ENCODE peak calls at places on chromosomes 1 and 21, in nine cellular contexts. C, W, M, U, J, I, S, Y and Z are unnamed samples. For H3K4me1, the result is how much of the 10 kb centered on the place peaks cover.

GRCh38 chr1:183304466-183305122 is 113.6 kb downstream of the NMNAT2 start:
- DNase-seq in C (no peak), W (no peak), M (no peak), U (peak), J (no peak), I (no peak), S (no peak), Y (peak), Z (no peak)

GRCh38 chr1:211420845-211421454 is 71.0 kb downstream of the RD3 start:
- DNase-seq in C (no peak), W (no peak), M (no peak), U (no peak), J (no peak), I (no peak), S (no peak), Y (no peak), Z (no peak)

GRCh38 chr1:38549191-38549590 is 310.4 kb downstream of the RRAGC start:
- DNase-seq in C (no peak), W (no peak), M (no peak), U (no peak), J (no peak), I (no peak), S (no peak), Y (no peak), Z (no peak)

GRCh38 chr1:43783671-43784205 is 76.4 kb downstream of the ST3GAL3 start:
- DNase-seq in C (peak), W (no peak), M (peak), U (peak), J (no peak), I (no peak), S (no peak), Y (no peak), Z (no peak)

GRCh38 chr1:21322681-21323016 is 32.4 kb upstream of the ECE1 start:
- DNase-seq in C (no peak), W (no peak), M (no peak), U (no peak), J (no peak), I (no peak), S (no peak), Y (no peak), Z (no peak)

GRCh38 chr21:45511007-45511406 is 31.2 kb downstream of the SLC19A1 start:
- DNase-seq in C (no peak), W (no peak), M (no peak), U (no peak), J (no peak), I (peak), S (peak), Y (no peak), Z (no peak)

GRCh38 chr1:42152907-42153597 is at the start of gene GUCA2B:
- DNase-seq in C (no peak), W (no peak), M (no peak), U (no peak), J (no peak), I (no peak), S (no peak), Y (no peak), Z (no peak)

GRCh38 chr1:44060830-44061267 is 29.6 kb upstream of the SLC6A9 start:
- DNase-seq in C (no peak), W (no peak), M (no peak), U (no peak), J (no peak), I (no peak), S (no peak), Y (no peak), Z (no peak)

GRCh38 chr1:226982451-226983177 is 42.5 kb downstream of the COQ8A start:
- DNase-seq in C (no peak), W (no peak), M (no peak), U (no peak), J (no peak), I (no peak), S (no peak), Y (no peak), Z (no peak)

GRCh38 chr1:162279099-162279498 is 97.6 kb downstream of the SPATA46 start:
- DNase-seq in C (no peak), W (no peak), M (no peak), U (no peak), J (no peak), I (no peak), S (no peak), Y (peak), Z (no peak)

GRCh38 chr1:55893155-55893554 is 678.0 kb upstream of the USP24 start:
- DNase-seq in C (no peak), W (no peak), M (peak), U (peak), J (no peak), I (no peak), S (no peak), Y (no peak), Z (no peak)

GRCh38 chr1:44733365-44733764 is 2.4 kb upstream of the RNU5D-1 start:
- DNase-seq in C (no peak), W (no peak), M (no peak), U (no peak), J (no peak), I (no peak), S (no peak), Y (peak), Z (no peak)

GRCh38 chr1:22447581-22448215 is 4.0 kb upstream of the ZBTB40 start:
- DNase-seq in C (no peak), W (no peak), M (peak), U (peak), J (no peak), I (no peak), S (no peak), Y (peak), Z (no peak)

GRCh38 chr1:31984419-31985347 is 29.0 kb upstream of the KHDRBS1 start:
- DNase-seq in C (no peak), W (no peak), M (no peak), U (no peak), J (no peak), I (no peak), S (no peak), Y (no peak), Z (peak)

GRCh38 chr1:56493826-56494225 is 85.5 kb downstream of the PLPP3 start:
- DNase-seq in C (no peak), W (no peak), M (no peak), U (no peak), J (no peak), I (no peak), S (no peak), Y (no peak), Z (no peak)

GRCh38 chr1:36846366-36846765 is 187.9 kb downstream of the GRIK3 start:
- DNase-seq in C (no peak), W (no peak), M (no peak), U (peak), J (no peak), I (no peak), S (no peak), Y (no peak), Z (no peak)

GRCh38 chr1:225998560-225999226 is 450 bp downstream of the SDE2 start:
- DNase-seq in C (no peak), W (no peak), M (peak), U (no peak), J (no peak), I (no peak), S (no peak), Y (no peak), Z (no peak)

GRCh38 chr1:20891091-20891490 is 104.0 kb upstream of the HP1BP3 start:
- DNase-seq in C (no peak), W (no peak), M (no peak), U (no peak), J (no peak), I (no peak), S (no peak), Y (no peak), Z (no peak)

DNA sequence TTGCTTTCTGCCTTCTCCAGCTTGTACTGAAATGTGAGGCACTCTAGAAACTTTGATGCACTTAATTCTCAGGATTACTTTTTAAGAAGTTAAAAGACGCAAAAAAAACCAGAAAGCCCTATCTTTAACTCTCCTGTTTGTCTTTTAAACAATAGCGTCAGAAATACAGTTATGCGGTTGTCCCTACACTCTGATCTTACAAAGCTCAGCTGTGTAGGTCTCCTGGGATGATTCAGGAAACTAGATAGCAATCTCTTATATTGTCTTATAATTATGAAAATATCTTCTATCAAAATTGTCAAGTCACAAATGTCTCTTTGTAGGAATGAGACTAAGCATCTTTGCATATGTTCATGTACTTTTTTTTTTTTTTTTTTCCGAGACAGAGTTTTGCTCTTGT is 26.9 kb upstream of the RCAN3 start:
- DNase-seq in C (no peak), W (no peak), M (no peak), U (no peak), J (peak), I (no peak), S (no peak), Y (no peak), Z (no peak)
- H3K27ac ChIP-seq in C (no peak), W (no peak), M (no peak), U (no peak), J (peak), I (no peak), S (no peak), Y (no peak), Z (no peak)

GRCh38 chr1:89724369-89725015 is 91.6 kb downstream of the LRRC8C start:
- DNase-seq in C (peak), W (no peak), M (no peak), U (no peak), J (no peak), I (no peak), S (no peak), Y (peak), Z (no peak)

GRCh38 chr1:89725016-89725380 is 92.1 kb downstream of the LRRC8C start:
- DNase-seq in C (peak), W (no peak), M (no peak), U (no peak), J (no peak), I (no peak), S (no peak), Y (no peak), Z (no peak)

GRCh38 chr1:89723144-89723543 is 90.2 kb downstream of the LRRC8C start:
- DNase-seq in C (no peak), W (no peak), M (no peak), U (no peak), J (no peak), I (no peak), S (no peak), Y (no peak), Z (no peak)

GRCh38 chr1:89725676-89726075 is 92.8 kb downstream of the LRRC8C start:
- DNase-seq in C (no peak), W (no peak), M (no peak), U (no peak), J (no peak), I (no peak), S (no peak), Y (no peak), Z (no peak)

DNA sequence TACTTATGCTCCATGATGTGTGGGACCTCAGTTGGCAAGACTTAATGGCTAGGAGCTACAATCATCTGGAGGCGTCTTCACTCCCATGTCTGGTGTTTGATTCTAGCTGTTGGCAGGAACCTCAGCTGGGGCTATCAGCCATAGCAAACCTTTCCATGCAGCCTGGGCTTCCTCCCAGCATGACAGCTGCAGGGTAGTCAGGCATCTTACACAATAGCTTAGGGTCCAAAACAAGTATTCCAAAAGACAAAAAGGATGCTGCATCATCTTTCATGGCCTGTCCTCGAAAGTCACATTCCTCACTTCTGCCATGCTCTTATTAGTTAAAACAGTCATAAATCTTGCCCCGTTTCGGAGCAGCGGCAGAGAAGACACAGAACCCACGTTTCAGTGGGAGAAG is 90.9 kb downstream of the LRRC8C start:
- DNase-seq in C (no peak), W (no peak), M (no peak), U (no peak), J (no peak), I (no peak), S (no peak), Y (peak), Z (no peak)
- H3K4me1 ChIP-seq in C (under half), W (half or more), M (under half), U (under half), J (under half), I (half or more), S (under half), Y (half or more), Z (half or more)

DNA sequence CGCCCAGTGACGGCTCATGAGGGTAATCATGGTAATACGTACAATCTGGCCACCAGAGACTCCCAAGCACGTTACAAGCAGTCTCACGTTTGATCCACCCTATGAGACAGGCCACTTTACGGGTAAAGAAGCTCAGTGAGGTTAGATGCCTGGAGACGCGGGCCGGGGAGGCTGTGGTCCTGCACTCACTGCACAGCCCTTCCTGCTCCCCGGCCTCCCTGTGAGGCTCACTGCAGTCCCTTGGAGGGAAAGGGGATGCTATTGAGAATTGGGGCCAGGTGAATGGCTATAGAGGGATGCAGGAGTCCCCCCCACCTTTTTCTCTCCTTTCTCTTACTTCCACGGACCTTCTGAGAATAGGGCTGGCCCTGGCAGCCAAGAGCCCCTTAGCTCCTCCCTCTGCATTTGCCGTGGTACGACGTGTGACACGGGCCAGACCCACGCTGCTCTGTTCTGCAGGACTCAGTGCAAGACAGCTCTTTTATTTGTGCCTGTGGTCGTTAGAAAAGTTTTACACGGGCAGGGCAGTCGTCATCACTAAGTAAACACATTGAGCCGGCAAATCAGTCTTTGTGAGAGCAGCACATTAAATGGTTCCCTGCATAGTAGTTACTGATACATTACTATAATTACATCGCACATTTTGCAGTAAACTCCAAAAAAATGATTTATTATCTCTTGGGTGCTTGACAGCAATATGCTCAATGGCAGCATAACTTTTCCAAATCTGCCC is 18.8 kb downstream of the KIF26B start:
- DNase-seq in C (no peak), W (no peak), M (no peak), U (no peak), J (no peak), I (no peak), S (no peak), Y (no peak), Z (no peak)
- H3K4me3 ChIP-seq in C (no peak), W (no peak), M (no peak), U (no peak), J (no peak), I (no peak), S (no peak), Y (no peak), Z (no peak)

DNA sequence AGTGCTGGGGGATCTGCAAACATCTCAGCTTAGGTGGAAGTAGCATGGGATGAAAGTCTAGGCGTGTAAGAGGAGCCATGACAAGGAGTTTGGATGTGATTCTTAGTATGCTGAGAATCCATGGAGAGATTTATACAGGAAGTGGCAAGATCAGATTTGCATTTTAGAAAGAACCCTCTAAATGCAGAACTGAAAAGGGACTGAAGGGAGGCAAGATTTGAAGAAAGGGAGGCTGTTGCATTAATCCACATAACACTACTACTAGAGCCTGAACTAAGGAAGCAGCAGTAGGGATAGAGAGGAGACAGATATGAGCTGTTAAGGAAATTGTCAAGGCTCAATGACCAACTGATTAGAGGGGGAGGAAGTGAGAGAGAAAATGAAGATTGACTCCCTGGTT is 9.8 kb downstream of the C1orf74 start:
- DNase-seq in C (no peak), W (no peak), M (no peak), U (no peak), J (no peak), I (no peak), S (no peak), Y (no peak), Z (no peak)
- H3K27ac ChIP-seq in C (no peak), W (no peak), M (no peak), U (no peak), J (peak), I (no peak), S (no peak), Y (no peak), Z (no peak)

GRCh38 chr1:220516014-220516721 is 11.8 kb upstream of the MARK1 start:
- DNase-seq in C (no peak), W (no peak), M (no peak), U (no peak), J (no peak), I (no peak), S (no peak), Y (no peak), Z (no peak)

GRCh38 chr1:220511183-220511582 is 16.8 kb upstream of the MARK1 start:
- DNase-seq in C (no peak), W (no peak), M (no peak), U (peak), J (no peak), I (no peak), S (no peak), Y (no peak), Z (no peak)

GRCh38 chr1:220511785-220512184 is 16.2 kb upstream of the MARK1 start:
- DNase-seq in C (no peak), W (no peak), M (no peak), U (peak), J (no peak), I (peak), S (no peak), Y (no peak), Z (no peak)

GRCh38 chr1:220514256-220514655 is 13.7 kb upstream of the MARK1 start:
- DNase-seq in C (no peak), W (no peak), M (no peak), U (no peak), J (no peak), I (no peak), S (no peak), Y (no peak), Z (no peak)

DNA sequence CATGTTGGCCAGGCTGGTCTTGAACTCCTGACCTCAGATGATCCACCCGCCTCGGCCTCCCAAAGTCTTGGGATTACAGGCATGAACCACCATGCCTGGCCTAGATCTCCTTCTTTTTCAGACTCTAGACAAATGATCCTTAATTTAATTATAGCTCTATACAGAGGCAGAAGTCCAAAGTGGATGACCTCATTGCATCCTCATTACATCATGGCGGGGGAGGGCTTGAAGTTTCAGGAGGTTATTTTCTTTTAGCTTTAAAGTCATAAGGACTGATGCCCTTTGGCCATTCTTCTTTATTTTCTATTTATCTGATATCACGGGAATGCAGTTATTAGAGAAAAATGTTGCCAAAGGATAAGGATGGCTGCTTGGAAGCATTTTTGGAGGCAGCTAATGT is 14.1 kb upstream of the MARK1 start:
- DNase-seq in C (no peak), W (no peak), M (no peak), U (no peak), J (no peak), I (no peak), S (no peak), Y (no peak), Z (no peak)
- H3K4me1 ChIP-seq in C (under half), W (under half), M (under half), U (under half), J (under half), I (under half), S (under half), Y (under half), Z (under half)

GRCh38 chr1:91502882-91503184 is 2.2 kb downstream of the CDC7 start:
- DNase-seq in C (no peak), W (no peak), M (no peak), U (peak), J (no peak), I (no peak), S (no peak), Y (no peak), Z (no peak)

GRCh38 chr1:91501527-91501859 is 842 bp downstream of the CDC7 start:
- DNase-seq in C (no peak), W (no peak), M (peak), U (no peak), J (no peak), I (no peak), S (no peak), Y (no peak), Z (no peak)

GRCh38 chr1:91500756-91501526 is at the start of gene CDC7:
- DNase-seq in C (peak), W (peak), M (peak), U (peak), J (peak), I (peak), S (peak), Y (peak), Z (peak)

GRCh38 chr1:91503332-91503900 is 2.8 kb downstream of the CDC7 start:
- DNase-seq in C (no peak), W (no peak), M (no peak), U (no peak), J (no peak), I (no peak), S (no peak), Y (no peak), Z (no peak)

DNA sequence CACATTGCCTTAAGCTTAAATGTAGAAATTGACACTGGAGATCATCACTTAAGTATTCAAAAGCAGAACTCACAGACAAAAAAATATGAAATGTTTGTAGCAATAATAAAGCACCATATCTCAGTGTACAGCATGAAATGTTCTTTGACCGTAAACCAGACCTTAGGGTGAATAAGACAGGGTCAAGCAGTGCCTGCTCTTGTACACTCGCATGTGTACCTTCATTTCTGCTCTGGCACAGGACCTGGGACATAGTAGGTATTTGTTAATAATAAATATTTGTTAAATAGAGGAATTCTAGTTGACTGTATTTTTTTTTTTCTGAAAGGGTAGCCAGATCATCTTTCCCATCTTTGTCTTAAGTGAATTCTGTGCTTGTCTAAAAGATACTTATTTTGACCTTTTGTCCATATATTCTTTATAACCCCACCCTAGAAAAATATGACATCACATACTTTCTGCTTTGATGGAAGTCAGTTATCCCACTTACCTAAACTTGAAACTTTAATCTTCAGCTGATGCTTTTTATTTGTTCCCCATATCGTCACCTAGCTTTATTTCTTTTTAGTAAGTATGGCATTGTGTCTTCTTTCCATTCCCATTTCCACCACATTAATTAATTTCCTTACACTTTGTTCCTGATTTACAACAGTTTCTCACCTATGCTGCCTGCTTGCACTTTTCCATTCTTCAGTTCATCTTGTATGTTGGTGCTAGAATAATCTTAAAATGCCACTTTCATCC is 1.7 kb downstream of the CDC7 start:
- DNase-seq in C (no peak), W (no peak), M (no peak), U (no peak), J (no peak), I (no peak), S (no peak), Y (no peak), Z (no peak)
- H3K4me3 ChIP-seq in C (peak), W (no peak), M (peak), U (no peak), J (no peak), I (no peak), S (no peak), Y (no peak), Z (no peak)